ENCODE peak calls at places on chromosomes 6 and 20, in seven cellular contexts. M, K, I, Q, W, L and P are unnamed samples. For H3K4me1, the result is how much of the 10 kb centered on the place peaks cover.

GRCh38 chr20:24149881-24150307 is 161.3 kb upstream of the GGTLC1 start:
- DNase-seq in W (peak), Q (no peak), M (no peak), L (peak), K (peak), I (peak), P (no peak)

GRCh38 chr20:61845276-61845675 is 220.4 kb downstream of the TAF4 start:
- DNase-seq in K (peak), Q (no peak), M (no peak), W (no peak), L (no peak), I (no peak), P (no peak)

GRCh38 chr6:29827579-29828470 is at the start of gene HLA-G:
- DNase-seq in M (no peak), Q (no peak), K (peak), L (no peak), W (no peak), I (no peak), P (no peak)

GRCh38 chr6:72205500-72205899 is 319.1 kb downstream of the RIMS1 start:
- DNase-seq in K (no peak), W (no peak), Q (no peak), L (no peak), I (no peak), M (no peak), P (no peak)

GRCh38 chr20:43363506-43363905 is 94.2 kb upstream of the SRSF6 start:
- DNase-seq in M (no peak), K (no peak), W (no peak), I (no peak), L (no peak), Q (no peak), P (no peak)

GRCh38 chr6:69487688-69488087 is 309.1 kb downstream of the LMBRD1 start:
- DNase-seq in I (no peak), W (no peak), L (no peak), M (no peak), Q (peak), K (peak), P (no peak)

GRCh38 chr6:23621026-23621425 is 505.0 kb upstream of the NRSN1 start:
- DNase-seq in K (no peak), I (no peak), L (no peak), W (no peak), Q (no peak), M (no peak), P (no peak)

GRCh38 chr6:37338745-37339255 is 15.0 kb upstream of the RNF8 start:
- DNase-seq in Q (no peak), W (no peak), K (no peak), I (no peak), M (no peak), L (no peak), P (no peak)

GRCh38 chr6:89252902-89253301 is 35.7 kb upstream of the GABRR1 start:
- DNase-seq in W (no peak), I (no peak), M (no peak), K (no peak), Q (no peak), L (no peak), P (no peak)

GRCh38 chr6:166364480-166364879 is 18.3 kb downstream of the MPC1 start:
- DNase-seq in I (no peak), L (no peak), K (no peak), M (no peak), Q (no peak), W (no peak), P (no peak)

GRCh38 chr20:58308680-58309527 is 611 bp upstream of the RAB22A start:
- DNase-seq in Q (peak), L (peak), I (peak), M (no peak), K (peak), W (peak), P (no peak)

GRCh38 chr6:129175066-129175465 is 292.1 kb downstream of the LAMA2 start:
- DNase-seq in I (no peak), Q (no peak), W (no peak), M (no peak), L (no peak), K (no peak), P (no peak)

GRCh38 chr6:46964716-46965519 is 43.2 kb upstream of the ADGRF5 start:
- DNase-seq in W (no peak), I (no peak), L (no peak), K (no peak), M (no peak), Q (no peak), P (no peak)

GRCh38 chr6:167795874-167796667 is 30.6 kb upstream of the AFDN start:
- DNase-seq in W (no peak), Q (no peak), M (no peak), K (no peak), I (no peak), L (peak), P (no peak)

GRCh38 chr6:166143011-166143410 is 24.6 kb downstream of the TBXT start:
- DNase-seq in K (no peak), I (no peak), W (no peak), Q (peak), L (no peak), M (no peak), P (peak)

GRCh38 chr6:125149256-125150144 is 4.1 kb upstream of the TPD52L1 start:
- DNase-seq in I (no peak), M (no peak), W (no peak), L (no peak), Q (no peak), K (no peak), P (no peak)

GRCh38 chr20:43243672-43244269 is 54.1 kb upstream of the PTPRT start:
- DNase-seq in I (peak), Q (no peak), L (no peak), K (peak), W (no peak), M (no peak), P (no peak)

GRCh38 chr20:21184810-21185209 is 58.9 kb downstream of the KIZ start:
- DNase-seq in K (no peak), I (no peak), L (no peak), Q (no peak), W (no peak), M (no peak), P (no peak)

GRCh38 chr20:38418509-38419204 is 16.5 kb downstream of the SNHG17 start:
- DNase-seq in W (no peak), I (no peak), K (no peak), L (peak), M (no peak), Q (no peak), P (no peak)

GRCh38 chr6:149860834-149861602 is 3.1 kb downstream of the LRP11 start:
- DNase-seq in K (peak), Q (no peak), W (no peak), L (no peak), M (no peak), I (no peak), P (peak)

GRCh38 chr20:60762386-60762785 is 489.7 kb upstream of the CDH4 start:
- DNase-seq in I (no peak), Q (no peak), M (no peak), L (no peak), W (no peak), K (no peak), P (no peak)

GRCh38 chr20:41141153-41141815 is 3.9 kb downstream of the PLCG1 start:
- DNase-seq in Q (no peak), L (peak), K (no peak), I (no peak), W (peak), M (no peak), P (no peak)

GRCh38 chr6:107473660-107474059 is 14.3 kb upstream of the PDSS2 start:
- DNase-seq in M (no peak), K (no peak), W (no peak), Q (no peak), I (no peak), L (no peak), P (no peak)

GRCh38 chr20:38001981-38002380 is 31.3 kb downstream of the TTI1 start:
- DNase-seq in M (no peak), W (no peak), L (no peak), Q (no peak), I (no peak), K (no peak), P (no peak)

GRCh38 chr6:106519460-106520394 is 109.6 kb downstream of the RTN4IP1 start:
- DNase-seq in I (peak), Q (no peak), K (no peak), W (no peak), L (peak), M (no peak), P (peak)

GRCh38 chr6:82568290-82568993 is 204.8 kb downstream of the TPBG start:
- DNase-seq in K (no peak), Q (peak), L (no peak), M (no peak), W (no peak), I (no peak), P (no peak)

GRCh38 chr20:17871181-17871580 is 97.4 kb downstream of the SNX5 start:
- DNase-seq in Q (no peak), M (no peak), W (no peak), L (no peak), I (no peak), K (no peak), P (no peak)

GRCh38 chr6:33073431-33073871 is at the start of gene HLA-DPA1:
- DNase-seq in L (no peak), I (peak), K (no peak), W (no peak), Q (peak), M (no peak), P (no peak)

GRCh38 chr20:64077876-64078551 is 1.3 kb downstream of the RGS19 start:
- DNase-seq in M (no peak), L (no peak), Q (peak), I (no peak), K (no peak), W (no peak), P (no peak)

GRCh38 chr20:58526411-58526810 is 11.2 kb upstream of the APCDD1L start:
- DNase-seq in L (no peak), W (no peak), I (no peak), M (no peak), K (no peak), Q (no peak), P (no peak)

GRCh38 chr6:98470821-98471220 is 363.6 kb upstream of the POU3F2 start:
- DNase-seq in M (no peak), K (no peak), L (no peak), W (no peak), I (no peak), Q (no peak), P (no peak)

GRCh38 chr6:143993965-143994646 is 14.0 kb downstream of the PLAGL1 start:
- DNase-seq in I (no peak), K (no peak), M (no peak), W (no peak), L (no peak), Q (no peak), P (no peak)

DNA sequence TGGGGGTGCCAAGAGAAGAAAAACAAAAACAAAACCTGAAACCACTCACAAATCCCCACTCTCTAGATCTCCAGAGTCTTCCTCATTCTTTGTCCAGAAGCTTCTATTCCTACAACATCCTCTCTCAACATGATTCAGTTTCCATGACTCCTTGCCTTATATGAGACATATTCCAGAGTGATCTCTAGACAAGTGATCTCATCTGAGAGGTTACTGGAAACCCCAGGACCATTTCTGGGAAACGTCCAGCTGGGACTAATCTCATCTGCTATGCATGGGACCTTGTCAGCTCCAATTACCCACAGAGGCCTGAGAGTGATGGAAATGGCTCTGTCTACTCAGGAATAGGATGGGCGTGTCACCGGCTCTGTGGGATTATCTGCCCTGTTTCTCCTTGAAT is 4.0 kb downstream of the GUCA1B start:
- DNase-seq in K (no peak), Q (no peak), W (no peak), L (no peak), M (no peak), I (no peak), P (no peak)
- H3K27ac ChIP-seq in K (no peak), Q (no peak), W (no peak), L (peak), M (no peak), I (no peak), P (no peak)

DNA sequence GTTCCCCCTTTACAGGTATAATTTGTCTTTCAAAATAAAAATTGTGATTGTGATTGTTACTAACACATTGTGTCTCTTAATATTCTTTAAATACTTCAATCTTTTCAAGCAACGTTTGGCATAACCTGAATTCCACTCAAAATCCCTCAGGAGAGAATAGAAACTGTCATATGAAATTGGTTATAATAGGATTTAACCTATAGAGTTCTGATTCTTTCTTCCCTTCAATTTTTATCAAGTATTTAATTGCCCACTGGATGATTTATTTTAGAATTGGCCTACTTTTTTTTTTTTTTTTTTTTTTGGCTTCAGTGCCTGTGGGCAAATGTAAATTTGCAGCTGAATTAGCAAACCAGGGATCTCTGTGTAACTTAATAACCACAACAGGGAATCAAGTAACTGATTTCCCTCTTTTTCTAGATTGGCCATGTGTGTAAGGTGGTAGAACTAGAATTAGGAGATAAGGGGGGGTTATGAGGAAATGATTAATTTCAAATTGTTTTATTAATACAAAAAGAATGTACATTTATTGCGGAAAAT is 157.0 kb downstream of the SOX4 start:
- DNase-seq in M (no peak), I (no peak), L (no peak), K (no peak), Q (no peak), W (no peak), P (no peak)
- H3K4me1 ChIP-seq in M (under half), I (half or more), L (under half), K (half or more), Q (under half), W (under half), P (half or more)

GRCh38 chr6:168841609-168842278 is 400.8 kb downstream of the SMOC2 start:
- DNase-seq in K (peak), L (no peak), Q (no peak), I (no peak), M (no peak), W (no peak), P (no peak)
- H3K4me3 ChIP-seq in K (no peak), L (no peak), Q (no peak), I (no peak), M (no peak), W (no peak), P (no peak)

GRCh38 chr6:155645328-155645727 is 189.7 kb upstream of the NOX3 start:
- DNase-seq in K (no peak), L (no peak), W (no peak), I (no peak), Q (no peak), M (no peak), P (no peak)

GRCh38 chr6:155641603-155642002 is 186.0 kb upstream of the NOX3 start:
- DNase-seq in M (no peak), K (no peak), Q (no peak), I (no peak), L (no peak), W (no peak), P (no peak)

GRCh38 chr6:155646443-155646842 is 190.8 kb upstream of the NOX3 start:
- DNase-seq in I (no peak), M (no peak), K (no peak), L (no peak), W (no peak), Q (no peak), P (no peak)

GRCh38 chr6:155648301-155648700 is 192.7 kb upstream of the NOX3 start:
- DNase-seq in I (no peak), K (no peak), Q (no peak), L (no peak), W (no peak), M (no peak), P (no peak)

DNA sequence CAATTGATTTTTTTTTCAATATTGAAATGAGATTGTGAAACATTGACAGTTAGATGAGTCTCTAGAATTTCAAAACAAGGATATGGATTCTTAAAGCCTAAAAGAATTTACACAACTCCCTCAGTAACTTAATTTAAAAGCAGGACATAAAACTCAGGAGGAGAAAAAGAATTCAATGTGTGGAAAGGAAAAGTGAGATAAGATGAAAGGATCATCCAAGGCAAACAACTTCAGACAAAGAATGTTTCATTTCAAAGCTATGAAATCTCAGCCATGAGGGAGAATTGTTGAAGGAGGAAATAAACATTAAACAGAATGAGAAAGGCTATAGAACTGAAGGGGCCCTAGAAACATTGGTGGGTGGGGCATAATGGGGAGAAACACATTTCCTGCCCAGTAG is 191.7 kb upstream of the NOX3 start:
- DNase-seq in M (no peak), I (no peak), K (no peak), L (no peak), Q (no peak), W (no peak), P (no peak)
- H3K27ac ChIP-seq in M (no peak), I (no peak), K (no peak), L (no peak), Q (no peak), W (no peak), P (no peak)